ENCODE peak calls at places on chromosomes 7 and 10, in six cellular contexts. D, A, G, X, U and W are unnamed samples.

GRCh38 chr7:22113041-22113440 is 167.3 kb upstream of the CDCA7L start:
- DNase-seq in D (no peak), A (no peak), G (no peak), X (no peak), U (no peak), W (no peak)

GRCh38 chr7:138449580-138449979 is 10.5 kb upstream of the TRIM24 start:
- DNase-seq in D (no peak), A (no peak), G (no peak), X (no peak), U (no peak), W (no peak)

GRCh38 chr7:112129655-112130323 is 76.4 kb downstream of the DOCK4 start:
- DNase-seq in D (no peak), A (peak; percentile 32), G (no peak), X (no peak), U (peak; percentile 28), W (no peak)

GRCh38 chr7:100248483-100248882 is 28.7 kb downstream of the PVRIG start:
- DNase-seq in D (no peak), A (no peak), G (no peak), X (no peak), U (no peak), W (no peak)

GRCh38 chr7:120337308-120337907 is 64.4 kb downstream of the KCND2 start:
- DNase-seq in D (no peak), A (peak; percentile 2), G (peak; percentile 4), X (no peak), U (no peak), W (no peak)

GRCh38 chr7:75854233-75854632 is 24.6 kb upstream of the RHBDD2 start:
- DNase-seq in D (no peak), A (no peak), G (no peak), X (no peak), U (no peak), W (no peak)

GRCh38 chr7:74412603-74413002 is 41.1 kb upstream of the GTF2IRD1 start:
- DNase-seq in D (no peak), A (no peak), G (no peak), X (no peak), U (no peak), W (no peak)

GRCh38 chr10:128047337-128047736 is 78.9 kb downstream of the MKI67 start:
- DNase-seq in D (peak; percentile 69), A (peak; percentile 98), G (peak; percentile 6), X (no peak), U (peak; percentile 79), W (peak; percentile 86)

GRCh38 chr10:30840386-30841074 is 191.1 kb downstream of the ZNF438 start:
- DNase-seq in D (no peak), A (no peak), G (no peak), X (no peak), U (peak; percentile 42), W (no peak)

GRCh38 chr10:5592070-5592469 is 67.3 kb downstream of the CALML3 start:
- DNase-seq in D (no peak), A (no peak), G (no peak), X (no peak), U (no peak), W (no peak)

GRCh38 chr7:30301751-30302150 is 17.4 kb downstream of the ZNRF2 start:
- DNase-seq in D (no peak), A (peak; percentile 79), G (no peak), X (no peak), U (no peak), W (no peak)

GRCh38 chr10:74081192-74081803 is 69.3 kb downstream of the AP3M1 start:
- DNase-seq in D (peak; percentile 58), A (peak; percentile 84), G (peak; percentile 59), X (no peak), U (no peak), W (no peak)

GRCh38 chr7:55100172-55100961 is 81.5 kb downstream of the EGFR start:
- DNase-seq in D (no peak), A (no peak), G (no peak), X (no peak), U (peak; percentile 93), W (peak; percentile 84)

GRCh38 chr7:21971780-21972396 is 26.2 kb upstream of the CDCA7L start:
- DNase-seq in D (no peak), A (no peak), G (no peak), X (no peak), U (no peak), W (no peak)

GRCh38 chr7:137343483-137343841 is at the start of gene PTN:
- DNase-seq in D (no peak), A (peak; percentile 2), G (no peak), X (peak; percentile 43), U (peak; percentile 52), W (peak; percentile 72)

GRCh38 chr10:131710142-131710861 is 190.5 kb upstream of the PPP2R2D start:
- DNase-seq in D (no peak), A (no peak), G (no peak), X (no peak), U (no peak), W (no peak)

GRCh38 chr10:12902135-12902572 is 99.4 kb downstream of the CCDC3 start:
- DNase-seq in D (peak; percentile 30), A (peak; percentile 75), G (peak; percentile 37), X (peak; percentile 30), U (no peak), W (no peak)

GRCh38 chr10:109894516-109894915 is 28.8 kb downstream of the XPNPEP1 start:
- DNase-seq in D (no peak), A (peak; percentile 74), G (no peak), X (peak; percentile 67), U (peak; percentile 87), W (peak; percentile 89)